ENCODE peak calls at places on chromosomes 2 and 18, in ten cellular contexts. M, I, W, S, B, E, Z, T, Q and L are unnamed samples.

GRCh38 chr2:14750433-14750832 is 117.9 kb downstream of the LRATD1 start:
- DNase-seq in M (no peak), I (no peak), W (no peak), S (no peak), B (no peak), E (no peak), Z (no peak), T (no peak), Q (no peak), L (no peak)

GRCh38 chr18:57434536-57435494 is at the start of gene ONECUT2:
- DNase-seq in M (peak), I (peak), W (peak), S (peak), B (peak), E (peak), Z (peak), T (peak), Q (peak), L (no peak)

GRCh38 chr2:150621800-150622199 is 134.3 kb upstream of the RND3 start:
- DNase-seq in M (peak), I (peak), W (peak), S (peak), B (peak), E (peak), Z (no peak), T (peak), Q (no peak), L (no peak)

GRCh38 chr2:15675456-15676195 is 84.0 kb downstream of the DDX1 start:
- DNase-seq in M (no peak), I (no peak), W (peak), S (no peak), B (peak), E (peak), Z (no peak), T (no peak), Q (no peak), L (no peak)

GRCh38 chr2:85852979-85853498 is 35.8 kb downstream of the ST3GAL5 start:
- DNase-seq in M (no peak), I (no peak), W (no peak), S (no peak), B (peak), E (no peak), Z (no peak), T (no peak), Q (no peak), L (peak)

GRCh38 chr18:10164241-10165160 is 250.7 kb downstream of the VAPA start:
- DNase-seq in M (no peak), I (peak), W (no peak), S (no peak), B (no peak), E (no peak), Z (no peak), T (no peak), Q (no peak), L (no peak)

GRCh38 chr2:138207531-138207930 is 243.3 kb downstream of the HNMT start:
- DNase-seq in M (peak), I (no peak), W (no peak), S (no peak), B (no peak), E (peak), Z (no peak), T (no peak), Q (no peak), L (no peak)

GRCh38 chr2:29729932-29730331 is 191.5 kb downstream of the ALK start:
- DNase-seq in M (no peak), I (no peak), W (no peak), S (no peak), B (no peak), E (no peak), Z (no peak), T (no peak), Q (no peak), L (no peak)

GRCh38 chr2:160294339-160294803 is 94.3 kb upstream of the ITGB6 start:
- DNase-seq in M (peak), I (peak), W (peak), S (no peak), B (peak), E (peak), Z (no peak), T (no peak), Q (no peak), L (no peak)

GRCh38 chr2:152718909-152719645 is 657 bp downstream of the ARL6IP6 start:
- DNase-seq in M (peak), I (no peak), W (peak), S (peak), B (peak), E (peak), Z (peak), T (no peak), Q (peak), L (peak)

GRCh38 chr18:41858761-41859555 is 96.1 kb upstream of the PIK3C3 start:
- DNase-seq in M (no peak), I (no peak), W (no peak), S (no peak), B (no peak), E (no peak), Z (no peak), T (no peak), Q (no peak), L (no peak)

GRCh38 chr2:224545884-224546644 is 39.1 kb downstream of the CUL3 start:
- DNase-seq in M (peak), I (no peak), W (peak), S (no peak), B (peak), E (no peak), Z (no peak), T (no peak), Q (no peak), L (no peak)

GRCh38 chr2:122539311-122539710 is 783.9 kb downstream of the TSN start:
- DNase-seq in M (no peak), I (no peak), W (no peak), S (no peak), B (no peak), E (no peak), Z (no peak), T (no peak), Q (no peak), L (no peak)

GRCh38 chr18:43886341-43886740 is 609.1 kb upstream of the SYT4 start:
- DNase-seq in M (no peak), I (no peak), W (no peak), S (no peak), B (peak), E (no peak), Z (no peak), T (no peak), Q (no peak), L (no peak)

GRCh38 chr2:237904806-237905599 is 45.6 kb downstream of the RAMP1 start:
- DNase-seq in M (peak), I (peak), W (no peak), S (no peak), B (peak), E (no peak), Z (no peak), T (no peak), Q (no peak), L (peak)

GRCh38 chr2:173124441-173124840 is 48.8 kb downstream of the MAP3K20 start:
- DNase-seq in M (peak), I (no peak), W (no peak), S (peak), B (peak), E (peak), Z (no peak), T (peak), Q (no peak), L (no peak)

GRCh38 chr2:189641565-189641964 is 19.7 kb upstream of the ASNSD1 start:
- DNase-seq in M (peak), I (peak), W (no peak), S (no peak), B (peak), E (no peak), Z (no peak), T (no peak), Q (no peak), L (no peak)

GRCh38 chr2:183348492-183348891 is 224.2 kb downstream of the NUP35 start:
- DNase-seq in M (no peak), I (no peak), W (peak), S (no peak), B (no peak), E (no peak), Z (no peak), T (no peak), Q (no peak), L (no peak)

GRCh38 chr18:52903858-52904257 is 563.9 kb downstream of the DCC start:
- DNase-seq in M (no peak), I (no peak), W (peak), S (peak), B (peak), E (peak), Z (no peak), T (no peak), Q (peak), L (peak)

GRCh38 chr18:22563098-22563707 is 145.5 kb upstream of the CTAGE1 start:
- DNase-seq in M (peak), I (peak), W (peak), S (peak), B (peak), E (peak), Z (peak), T (peak), Q (peak), L (peak)

GRCh38 chr18:27808678-27809077 is 368.3 kb downstream of the CDH2 start:
- DNase-seq in M (peak), I (no peak), W (no peak), S (no peak), B (peak), E (peak), Z (no peak), T (no peak), Q (no peak), L (no peak)

GRCh38 chr2:62471816-62472215 is 34.2 kb downstream of the TMEM17 start:
- DNase-seq in M (peak), I (no peak), W (no peak), S (no peak), B (peak), E (no peak), Z (no peak), T (no peak), Q (no peak), L (no peak)

GRCh38 chr2:172242968-172243367 is 140.3 kb upstream of the DLX2 start:
- DNase-seq in M (no peak), I (peak), W (no peak), S (peak), B (no peak), E (no peak), Z (no peak), T (no peak), Q (no peak), L (no peak)

GRCh38 chr18:57640236-57640635 is 18.6 kb upstream of the NARS1 start:
- DNase-seq in M (no peak), I (peak), W (no peak), S (no peak), B (no peak), E (no peak), Z (no peak), T (no peak), Q (no peak), L (no peak)

GRCh38 chr18:2526320-2526719 is 45.0 kb downstream of the METTL4 start:
- DNase-seq in M (no peak), I (no peak), W (no peak), S (no peak), B (no peak), E (no peak), Z (no peak), T (no peak), Q (no peak), L (no peak)

GRCh38 chr2:17051558-17051957 is 385.9 kb upstream of the CYRIA start:
- DNase-seq in M (no peak), I (no peak), W (no peak), S (no peak), B (no peak), E (no peak), Z (no peak), T (no peak), Q (no peak), L (no peak)

GRCh38 chr2:104866883-104867350 is 13.0 kb downstream of the POU3F3 start:
- DNase-seq in M (no peak), I (no peak), W (no peak), S (no peak), B (no peak), E (no peak), Z (no peak), T (no peak), Q (no peak), L (no peak)
- TF ChIP-seq EZH2 in M (no peak), I (peak), W (no peak), S (no peak), B (no peak), E (peak), Z (no peak), T (peak), Q (no peak), L (no peak)

GRCh38 chr2:120924924-120925323 is 189.3 kb downstream of the GLI2 start:
- DNase-seq in M (no peak), I (no peak), W (no peak), S (no peak), B (no peak), E (no peak), Z (no peak), T (no peak), Q (no peak), L (no peak)

GRCh38 chr2:120920438-120920814 is 184.8 kb downstream of the GLI2 start:
- DNase-seq in M (no peak), I (no peak), W (no peak), S (no peak), B (peak), E (no peak), Z (no peak), T (no peak), Q (no peak), L (no peak)

GRCh38 chr2:120923426-120923825 is 187.8 kb downstream of the GLI2 start:
- DNase-seq in M (no peak), I (no peak), W (no peak), S (no peak), B (no peak), E (no peak), Z (no peak), T (no peak), Q (no peak), L (no peak)

GRCh38 chr2:120921457-120921856 is 185.8 kb downstream of the GLI2 start:
- DNase-seq in M (no peak), I (no peak), W (no peak), S (no peak), B (no peak), E (no peak), Z (no peak), T (no peak), Q (no peak), L (no peak)

GRCh38 chr2:120922571-120923332 is 187.1 kb downstream of the GLI2 start:
- DNase-seq in M (no peak), I (no peak), W (no peak), S (no peak), B (no peak), E (no peak), Z (no peak), T (no peak), Q (no peak), L (no peak)
- H3K27ac ChIP-seq in M (no peak), I (no peak), W (no peak), S (no peak), B (no peak), E (no peak), Z (no peak), T (no peak), Q (no peak), L (no peak)

GRCh38 chr18:11689972-11690570 is 1.0 kb downstream of the GNAL start:
- DNase-seq in M (peak), I (no peak), W (no peak), S (no peak), B (peak), E (peak), Z (no peak), T (no peak), Q (no peak), L (no peak)
- TF ChIP-seq EZH2 in M (peak), I (peak), W (no peak), S (no peak), B (peak), E (no peak), Z (no peak), T (no peak), Q (no peak), L (no peak)

DNA sequence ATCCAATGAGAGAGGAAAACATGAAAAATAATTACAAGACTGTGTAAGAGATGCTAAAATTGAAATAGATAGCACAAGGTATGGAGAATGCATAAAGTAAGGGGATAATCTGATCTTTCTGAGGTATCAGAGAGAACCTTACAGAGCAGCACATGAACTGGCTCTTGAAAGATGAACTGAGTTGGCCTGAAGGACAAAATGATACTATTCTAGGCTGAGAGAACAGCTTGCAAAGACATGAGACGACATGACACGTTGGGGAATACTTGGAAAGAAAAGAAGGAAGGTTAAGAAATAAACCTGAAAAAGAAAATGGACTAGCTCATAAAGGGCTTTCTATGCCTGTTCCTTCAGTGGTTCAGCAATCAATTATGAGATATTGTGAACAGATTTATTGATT is 152.7 kb upstream of the MYO3B start:
- DNase-seq in M (no peak), I (no peak), W (no peak), S (no peak), B (no peak), E (no peak), Z (no peak), T (no peak), Q (no peak), L (no peak)
- H3K27ac ChIP-seq in M (no peak), I (no peak), W (no peak), S (no peak), B (no peak), E (no peak), Z (no peak), T (no peak), Q (no peak), L (no peak)

DNA sequence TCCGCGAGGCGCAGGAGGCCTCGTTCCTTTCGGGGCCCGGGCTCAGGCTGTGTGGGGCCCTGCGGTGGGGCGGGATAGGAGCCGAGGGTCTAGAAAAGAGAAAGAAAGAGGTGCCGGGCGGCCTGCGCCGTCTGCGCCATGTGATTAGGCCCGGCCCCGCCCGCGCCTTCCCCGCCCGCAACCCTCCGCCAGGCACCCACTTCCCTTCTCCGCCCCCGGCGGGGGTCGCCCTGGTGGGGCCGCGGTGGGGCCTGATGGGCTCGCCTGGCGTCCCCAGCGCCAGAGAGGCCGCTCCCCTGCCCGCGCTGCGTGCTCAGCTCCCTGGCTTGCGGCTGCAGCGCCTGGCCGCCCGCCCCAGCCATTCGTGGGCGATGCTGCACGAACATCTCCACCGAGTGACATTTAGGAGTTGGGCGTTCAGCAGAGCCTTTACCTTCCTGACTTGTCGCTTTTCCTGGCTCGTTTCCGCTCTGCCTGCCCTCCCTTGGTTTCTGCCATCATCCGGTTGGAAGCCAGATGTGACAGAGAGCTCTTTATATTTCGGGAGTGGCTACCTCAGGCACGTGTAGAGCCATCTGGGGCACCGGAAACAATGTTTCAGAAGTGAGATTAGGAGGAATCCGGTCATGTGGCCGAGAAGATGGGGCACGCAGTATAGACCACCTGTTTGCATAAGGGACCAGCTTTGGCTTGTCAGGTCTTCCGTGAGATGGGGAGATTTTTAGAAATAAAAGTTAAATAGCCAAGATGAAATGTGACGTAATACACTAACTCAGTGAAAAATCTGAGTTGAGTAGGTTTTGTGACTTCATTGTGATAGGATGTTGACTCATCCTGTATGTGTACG is 1.1 kb downstream of the GLS start:
- DNase-seq in M (peak), I (peak), W (peak), S (peak), B (peak), E (peak), Z (peak), T (no peak), Q (peak), L (peak)
- TF ChIP-seq EZH2 in M (no peak), I (no peak), W (no peak), S (no peak), B (no peak), E (no peak), Z (no peak), T (no peak), Q (no peak), L (no peak)